ENCODE peak calls at places on chromosomes 1 and 21, in seven cellular contexts. U is breast epithelium; H is right atrium auricular region; J is uterus; I is CD4-positive, alpha-beta memory T cell; A is HCT116; W is psoas muscle. B is an unnamed sample.

GRCh38 chr1:6694126-6694713 is 7.4 kb downstream of the DNAJC11 start:
- DNase-seq in I (no peak), W (no peak), U (no peak), H (no peak), A (no peak), J (no peak), B (no peak)

GRCh38 chr1:226962421-226963391 is 22.6 kb downstream of the COQ8A start:
- DNase-seq in J (no peak), I (no peak), U (no peak), W (no peak), H (no peak), A (no peak), B (no peak)

GRCh38 chr1:85566890-85567289 is 13.7 kb upstream of the CCN1 start:
- DNase-seq in W (no peak), A (no peak), J (no peak), I (no peak), U (no peak), H (no peak), B (no peak)

GRCh38 chr1:209455133-209455532 is 128.4 kb upstream of the CAMK1G start:
- DNase-seq in I (no peak), H (no peak), J (no peak), A (no peak), U (no peak), W (no peak), B (no peak)

GRCh38 chr1:33305016-33305415 is 15.9 kb downstream of the A3GALT2 start:
- DNase-seq in I (no peak), J (no peak), H (no peak), A (no peak), W (no peak), U (no peak), B (no peak)

GRCh38 chr1:29650041-29650400 is 413.7 kb downstream of the PTPRU start:
- DNase-seq in H (peak; percentile 7), W (no peak), I (no peak), J (no peak), A (no peak), U (no peak), B (no peak)

GRCh38 chr21:31158789-31159581 is 120.7 kb upstream of the KRTAP19-8 start:
- DNase-seq in I (peak; percentile 50), H (no peak), W (no peak), J (no peak), A (no peak), U (no peak), B (no peak)

GRCh38 chr21:36606292-36606982 is 92.5 kb upstream of the SIM2 start:
- DNase-seq in A (no peak), I (no peak), H (no peak), W (no peak), J (no peak), U (no peak), B (no peak)

GRCh38 chr1:69671363-69672010 is 103.8 kb downstream of the LRRC7 start:
- DNase-seq in A (no peak), I (no peak), J (no peak), W (no peak), U (no peak), H (no peak), B (no peak)

GRCh38 chr1:52203935-52204625 is 62.2 kb downstream of the ZFYVE9 start:
- DNase-seq in J (no peak), I (no peak), U (no peak), H (no peak), W (no peak), A (no peak), B (no peak)

GRCh38 chr1:13832100-13832499 is 132.1 kb downstream of the PRDM2 start:
- DNase-seq in I (no peak), J (no peak), A (no peak), W (no peak), H (no peak), U (no peak), B (no peak)

GRCh38 chr1:222240536-222241181 is 307.2 kb downstream of the HHIPL2 start:
- DNase-seq in H (no peak), U (no peak), J (no peak), A (no peak), I (no peak), W (no peak), B (no peak)

GRCh38 chr1:112110031-112110430 is 120.6 kb upstream of the KCND3 start:
- DNase-seq in W (no peak), A (no peak), J (peak; percentile 51), H (peak; percentile 60), U (no peak), I (no peak), B (no peak)

GRCh38 chr1:204723131-204723787 is 37.7 kb upstream of the LRRN2 start:
- DNase-seq in W (no peak), J (no peak), I (no peak), U (no peak), A (no peak), H (no peak), B (no peak)

GRCh38 chr1:183234660-183235476 is 48.8 kb downstream of the LAMC2 start:
- DNase-seq in H (peak; percentile 91), U (no peak), A (peak; percentile 62), J (peak; percentile 81), I (no peak), W (peak; percentile 79), B (no peak)

GRCh38 chr1:87598429-87598828 is 269.7 kb downstream of the LMO4 start:
- DNase-seq in U (no peak), H (no peak), A (peak; percentile 7), I (no peak), W (no peak), J (no peak), B (peak; percentile 71)

GRCh38 chr1:155012052-155012546 is 9.5 kb downstream of the ZBTB7B start:
- DNase-seq in U (peak; percentile 75), H (peak; percentile 89), A (peak; percentile 62), W (peak; percentile 89), J (peak; percentile 78), I (no peak), B (peak; percentile 69)

GRCh38 chr1:911875-912739 is 11.6 kb upstream of the SAMD11 start:
- DNase-seq in H (no peak), J (peak; percentile 17), I (no peak), W (peak; percentile 35), A (no peak), U (no peak), B (no peak)

DNA sequence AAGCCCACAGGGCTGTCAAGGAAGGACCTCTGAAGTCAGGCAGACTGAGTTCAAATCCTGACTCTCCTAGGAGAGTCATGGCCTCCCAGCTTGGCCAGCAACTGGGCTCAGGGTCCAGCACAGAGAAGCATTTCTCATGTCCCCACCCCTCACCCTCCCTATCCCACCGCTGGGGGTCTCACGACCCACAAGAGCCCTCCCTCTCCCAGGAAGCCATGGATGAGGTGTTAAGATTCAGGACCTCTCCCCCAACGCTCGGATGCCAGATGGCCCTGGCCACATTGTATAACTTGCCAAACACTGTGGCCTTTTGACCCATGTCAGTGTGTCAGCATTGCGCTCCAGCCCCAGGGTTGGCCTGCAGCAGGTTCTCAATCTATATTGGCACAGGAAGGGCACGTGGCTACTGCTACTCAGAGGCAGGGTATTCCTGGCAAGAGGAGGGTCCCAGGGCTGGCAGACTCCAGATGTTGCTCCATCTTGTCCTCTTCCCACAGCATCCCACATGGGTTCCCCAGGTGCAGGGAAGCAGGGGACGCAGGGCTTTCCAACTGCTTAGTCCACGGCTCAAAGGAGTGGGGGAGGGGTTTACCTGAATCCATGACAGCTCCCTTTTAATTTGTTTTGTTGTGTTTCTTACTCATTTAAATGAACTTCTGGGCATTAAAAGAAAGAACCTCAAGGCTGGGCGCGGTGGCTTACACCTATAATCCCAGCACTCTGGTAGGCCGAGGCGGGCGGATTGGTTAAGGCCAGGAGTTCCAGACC is 10.5 kb downstream of the SLC2A1 start:
- DNase-seq in I (no peak), U (no peak), A (no peak), H (no peak), W (no peak), J (no peak), B (no peak)
- H3K4me1 ChIP-seq in I (peaks cover 95% of the 10 kb centered on the region), U (peaks cover 13% of the 10 kb centered on the region), A (peaks cover 76% of the 10 kb centered on the region), H (peaks cover 70% of the 10 kb centered on the region), W (peaks cover 15% of the 10 kb centered on the region), J (no peaks in the 10 kb centered on the region), B (peaks cover 92% of the 10 kb centered on the region)

DNA sequence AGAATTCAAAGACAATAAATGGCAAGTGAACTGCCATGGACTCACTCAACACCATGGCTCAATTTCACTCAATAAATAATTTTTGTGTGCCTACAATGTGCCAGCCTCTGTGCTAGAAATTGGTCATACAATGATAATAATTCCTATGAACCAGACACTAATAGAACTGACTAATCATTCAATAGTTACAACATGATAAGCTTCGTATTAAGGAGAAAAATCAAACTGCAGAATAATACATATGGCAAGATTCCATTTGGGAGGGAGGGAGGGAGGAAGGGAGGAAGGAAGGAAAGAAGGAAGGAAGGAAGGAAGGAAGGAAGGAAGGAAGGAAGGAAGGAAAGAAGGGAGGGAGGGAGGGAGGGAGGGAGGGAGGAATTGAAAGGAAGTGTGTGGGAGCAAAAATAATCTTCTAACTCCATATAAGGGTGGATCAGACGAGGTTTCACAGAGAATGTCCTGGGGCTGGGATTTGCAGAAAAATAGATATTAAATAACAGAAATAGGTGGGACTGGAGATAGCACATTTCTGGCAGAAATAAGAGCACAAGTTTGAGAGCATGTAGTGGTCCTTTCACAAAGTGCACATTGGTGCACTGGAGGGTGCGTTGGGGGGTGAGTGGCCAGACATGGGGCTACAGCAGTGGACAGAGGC is 52.9 kb downstream of the JAK1 start:
- DNase-seq in J (no peak), I (no peak), H (no peak), A (no peak), U (no peak), W (no peak), B (no peak)
- H3K4me1 ChIP-seq in J (peaks cover 6% of the 10 kb centered on the region), I (peaks cover 97% of the 10 kb centered on the region), H (peaks cover 70% of the 10 kb centered on the region), A (peaks cover 30% of the 10 kb centered on the region), U (no peaks in the 10 kb centered on the region), W (peaks cover 80% of the 10 kb centered on the region), B (peaks cover 11% of the 10 kb centered on the region)

GRCh38 chr1:231676487-231676886 is 49.9 kb downstream of the DISC1 start:
- DNase-seq in W (no peak), U (no peak), I (no peak), A (no peak), H (no peak), J (no peak), B (no peak)
- H3K4me1 ChIP-seq in W (no peaks in the 10 kb centered on the region), U (no peaks in the 10 kb centered on the region), I (peaks cover 10% of the 10 kb centered on the region), A (no peaks in the 10 kb centered on the region), H (no peaks in the 10 kb centered on the region), J (no peaks in the 10 kb centered on the region), B (no peaks in the 10 kb centered on the region)

GRCh38 chr1:167304165-167304564 is 83.5 kb downstream of the POU2F1 start:
- DNase-seq in J (no peak), U (no peak), I (no peak), W (no peak), H (no peak), A (no peak), B (no peak)

GRCh38 chr1:167298328-167298727 is 77.6 kb downstream of the POU2F1 start:
- DNase-seq in A (no peak), U (no peak), J (no peak), W (no peak), I (no peak), H (no peak), B (no peak)

GRCh38 chr1:167305059-167305704 is 84.5 kb downstream of the POU2F1 start:
- DNase-seq in W (no peak), A (no peak), J (no peak), H (no peak), I (no peak), U (no peak), B (peak; percentile 84)

GRCh38 chr1:167297222-167298214 is 76.8 kb downstream of the POU2F1 start:
- DNase-seq in W (no peak), H (peak; percentile 62), J (no peak), U (no peak), A (no peak), I (no peak), B (peak; percentile 47)

DNA sequence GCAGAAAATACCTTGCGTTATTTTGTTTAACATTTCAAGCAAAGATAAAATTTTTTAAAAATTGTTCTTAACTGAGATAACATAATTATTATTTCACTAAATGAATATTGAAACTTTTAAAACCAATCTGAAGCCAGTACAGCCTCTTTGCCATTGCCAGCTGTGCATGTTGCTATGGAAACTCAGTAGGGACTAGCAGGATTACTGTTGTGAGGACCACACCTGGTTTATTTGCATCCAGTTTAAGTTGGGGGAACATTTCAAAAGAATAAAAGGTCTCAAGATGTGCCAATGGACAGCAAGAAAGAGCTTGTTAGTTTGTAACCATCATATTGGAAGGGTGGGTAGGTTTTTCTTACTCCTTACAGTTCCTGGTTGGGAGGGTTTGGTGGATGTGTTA is 80.7 kb downstream of the POU2F1 start:
- DNase-seq in J (no peak), I (no peak), H (no peak), U (no peak), W (no peak), A (no peak), B (peak; percentile 91)
- H3K4me1 ChIP-seq in J (no peaks in the 10 kb centered on the region), I (no peaks in the 10 kb centered on the region), H (peaks cover 28% of the 10 kb centered on the region), U (no peaks in the 10 kb centered on the region), W (peaks cover 25% of the 10 kb centered on the region), A (no peaks in the 10 kb centered on the region), B (peaks cover 68% of the 10 kb centered on the region)